ENCODE peak calls at places on chromosomes 3 and 15, in nine cellular contexts. U, G, S, X, B, I, Z, F and H are unnamed samples.

GRCh38 chr3:153835540-153835939 is 285.6 kb upstream of the ARHGEF26 start:
- DNase-seq in I (no peak), S (no peak), B (no peak), X (no peak), F (peak), Z (peak), G (no peak), U (no peak), H (no peak)

GRCh38 chr15:32718822-32719716 is 1.3 kb downstream of the GREM1 start:
- DNase-seq in S (no peak), G (peak), B (no peak), I (no peak), U (no peak), X (no peak), Z (no peak), F (peak), H (no peak)

GRCh38 chr3:155362808-155363689 is 69.6 kb upstream of the STRIT1 start:
- DNase-seq in S (no peak), B (no peak), F (peak), X (no peak), U (no peak), Z (no peak), G (no peak), I (no peak), H (no peak)

GRCh38 chr3:161964856-161965255 is 468.2 kb downstream of the OTOL1 start:
- DNase-seq in S (no peak), I (no peak), B (no peak), F (no peak), X (no peak), Z (no peak), U (no peak), G (no peak), H (no peak)

GRCh38 chr3:126064627-126065258 is 19.2 kb downstream of the SLC41A3 start:
- DNase-seq in F (no peak), B (no peak), Z (no peak), S (no peak), X (no peak), U (no peak), I (no peak), G (no peak), H (no peak)

GRCh38 chr15:40293905-40294895 is 11.3 kb upstream of the ANKRD63 start:
- DNase-seq in G (no peak), S (no peak), I (no peak), X (no peak), F (peak), B (no peak), U (no peak), Z (no peak), H (no peak)

GRCh38 chr3:164852866-164853265 is 225.4 kb downstream of the SI start:
- DNase-seq in S (no peak), X (no peak), U (no peak), I (no peak), F (no peak), G (no peak), Z (no peak), B (no peak), H (no peak)

GRCh38 chr3:171753665-171754408 is 56.4 kb downstream of the PLD1 start:
- DNase-seq in B (no peak), G (peak), Z (no peak), F (peak), U (peak), X (no peak), S (peak), I (no peak), H (no peak)

GRCh38 chr3:107993771-107994170 is 97.1 kb downstream of the CD47 start:
- DNase-seq in G (peak), F (no peak), U (no peak), B (no peak), S (no peak), I (no peak), Z (no peak), X (no peak), H (no peak)

GRCh38 chr3:37980477-37981347 is 9.9 kb upstream of the VILL start:
- DNase-seq in S (no peak), F (no peak), G (no peak), U (no peak), B (no peak), X (no peak), I (no peak), Z (no peak), H (no peak)

GRCh38 chr15:55267401-55268053 is 22.1 kb downstream of the RAB27A start:
- DNase-seq in Z (peak), B (peak), U (no peak), X (peak), S (no peak), F (peak), G (no peak), I (peak), H (peak)

GRCh38 chr3:38655708-38656300 is 6.3 kb upstream of the SCN5A start:
- DNase-seq in B (no peak), S (no peak), F (peak), G (peak), Z (peak), I (no peak), U (no peak), X (no peak), H (no peak)

GRCh38 chr3:23085256-23085655 is 117.9 kb upstream of the UBE2E2 start:
- DNase-seq in I (no peak), X (no peak), S (no peak), U (peak), F (no peak), G (no peak), Z (no peak), B (no peak), H (no peak)

GRCh38 chr3:88101142-88101541 is 42.1 kb downstream of the ZNF654 start:
- DNase-seq in U (no peak), S (no peak), I (no peak), Z (no peak), X (no peak), G (no peak), F (no peak), B (no peak), H (no peak)

GRCh38 chr3:104556372-104557078 is 810.2 kb upstream of the ALCAM start:
- DNase-seq in Z (no peak), F (no peak), U (no peak), B (no peak), X (no peak), S (no peak), I (no peak), G (peak), H (no peak)

GRCh38 chr3:58009026-58009748 is 965 bp downstream of the FLNB start:
- DNase-seq in B (peak), F (peak), S (no peak), G (peak), U (no peak), X (peak), Z (peak), I (peak), H (peak)

GRCh38 chr3:101675709-101676218 is 1.2 kb downstream of the ZBTB11 start:
- DNase-seq in F (no peak), X (no peak), Z (no peak), U (no peak), S (no peak), I (no peak), G (no peak), B (peak), H (peak)

GRCh38 chr15:42194502-42194901 is 13.6 kb downstream of the VPS39 start:
- DNase-seq in Z (no peak), G (peak), S (no peak), U (no peak), B (no peak), X (no peak), F (no peak), I (no peak), H (peak)

GRCh38 chr15:67504796-67505195 is 16.1 kb upstream of the C15orf61 start:
- DNase-seq in G (peak), I (no peak), Z (no peak), F (peak), X (no peak), B (no peak), U (no peak), S (no peak), H (no peak)

GRCh38 chr3:177935008-177935407 is 601.2 kb upstream of the KCNMB2 start:
- DNase-seq in G (no peak), I (no peak), X (no peak), F (peak), U (no peak), Z (no peak), B (no peak), S (peak), H (peak)

GRCh38 chr3:138850151-138850550 is 15.4 kb upstream of the PIK3CB start:
- DNase-seq in X (no peak), I (no peak), Z (no peak), F (peak), G (peak), S (no peak), B (no peak), U (no peak), H (peak)

GRCh38 chr3:177538064-177538742 is 340.9 kb upstream of the TBL1XR1 start:
- DNase-seq in B (no peak), S (no peak), F (no peak), U (peak), Z (no peak), I (no peak), X (no peak), G (peak), H (peak)

GRCh38 chr3:107806021-107806420 is 283.3 kb downstream of the BBX start:
- DNase-seq in U (no peak), X (no peak), B (no peak), I (no peak), F (no peak), Z (no peak), G (no peak), S (no peak), H (no peak)

GRCh38 chr15:56038015-56038414 is 44.6 kb upstream of the NEDD4 start:
- DNase-seq in U (no peak), B (no peak), Z (no peak), F (no peak), G (peak), I (peak), X (no peak), S (no peak), H (no peak)

GRCh38 chr3:188553569-188553968 is 399.6 kb downstream of the LPP start:
- DNase-seq in B (no peak), U (no peak), I (peak), Z (no peak), X (no peak), F (no peak), G (peak), S (no peak), H (no peak)

GRCh38 chr3:149813367-149814281 is 609 bp downstream of the RNF13 start:
- DNase-seq in F (peak), G (peak), Z (peak), X (no peak), U (peak), I (peak), S (peak), B (peak), H (peak)

GRCh38 chr15:47184003-47184404 is 533.3 kb upstream of the SEMA6D start:
- DNase-seq in U (peak), X (no peak), G (peak), B (no peak), I (no peak), S (peak), F (peak), Z (no peak), H (no peak)